ENCODE peak calls at places on chromosomes 13 and 19, in five cellular contexts. A, L, I, R and H are unnamed samples.

GRCh38 chr13:31945202-31945978 is 86.2 kb upstream of the FRY start:
- DNase-seq in A (peak; percentile 81), L (no peak), I (no peak), R (no peak), H (peak; percentile 27)

GRCh38 chr19:16066611-16067104 is 9.6 kb upstream of the TPM4 start:
- DNase-seq in A (peak; percentile 76), L (no peak), I (peak; percentile 72), R (no peak), H (peak; percentile 62)

GRCh38 chr13:22596157-22596863 is 584.5 kb upstream of the SGCG start:
- DNase-seq in A (no peak), L (no peak), I (no peak), R (no peak), H (no peak)

GRCh38 chr19:50556236-50557008 is 11.8 kb downstream of the LRRC4B start:
- DNase-seq in A (peak; percentile 59), L (peak; percentile 98), I (peak; percentile 91), R (peak; percentile 15), H (peak; percentile 96)

GRCh38 chr19:2186071-2186846 is 22.5 kb downstream of the DOT1L start:
- DNase-seq in A (peak; percentile 95), L (no peak), I (no peak), R (no peak), H (no peak)

GRCh38 chr13:72726721-72727416 is 560 bp downstream of the MZT1 start:
- DNase-seq in A (no peak), L (peak; percentile 7), I (peak; percentile 52), R (no peak), H (peak; percentile 77)

GRCh38 chr13:110379905-110380341 is 72.8 kb downstream of the COL4A2 start:
- DNase-seq in A (peak; percentile 89), L (no peak), I (no peak), R (no peak), H (no peak)

GRCh38 chr19:941292-942132 is 15.7 kb downstream of the ARID3A start:
- DNase-seq in A (no peak), L (no peak), I (no peak), R (no peak), H (no peak)

GRCh38 chr13:28579334-28579733 is 79.6 kb upstream of the POMP start:
- DNase-seq in A (no peak), L (no peak), I (no peak), R (no peak), H (no peak)

DNA sequence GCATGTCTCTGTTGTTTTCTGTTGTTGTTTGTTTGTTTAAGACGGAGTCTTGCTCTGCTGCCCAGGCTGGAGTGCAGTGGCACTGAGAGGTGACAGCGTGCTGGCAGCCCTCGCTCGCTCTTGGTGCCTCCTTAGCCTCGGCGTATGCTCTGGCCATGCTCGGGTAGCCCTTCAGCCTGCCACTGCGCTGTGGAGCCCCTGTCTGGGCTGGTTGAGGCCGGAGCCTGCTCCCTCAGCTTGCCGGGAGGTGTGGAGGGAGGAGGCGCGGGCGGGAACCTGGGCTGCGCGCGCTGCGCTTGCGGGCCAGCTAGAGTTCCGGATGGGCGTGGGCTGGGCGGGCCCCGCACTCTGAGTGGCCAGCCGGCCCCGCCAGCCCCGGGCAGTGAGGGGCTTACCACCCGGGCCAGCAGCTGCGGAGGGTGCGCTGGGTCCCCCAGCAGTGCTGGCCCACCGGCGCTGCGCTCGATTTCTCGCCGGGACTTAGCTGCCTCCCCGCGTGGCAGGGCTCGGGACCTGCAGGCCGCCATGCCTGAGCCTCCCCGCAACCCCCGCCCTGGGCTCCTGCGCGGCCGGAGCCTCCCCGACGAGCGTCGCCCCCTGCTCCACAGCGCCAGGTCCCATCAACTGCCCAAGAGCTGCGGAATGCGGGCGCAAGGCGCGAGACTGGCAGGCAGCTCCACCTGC is 6.6 kb upstream of the ZNF329 start:
- DNase-seq in A (no peak), L (no peak), I (no peak), R (no peak), H (no peak)
- TF ChIP-seq RCOR1 in A (no peak), L (no peak), I (no peak), R (no peak), H (no peak)

GRCh38 chr19:47651691-47652090 is 42.8 kb downstream of the BICRA start:
- DNase-seq in A (no peak), L (no peak), I (no peak), R (no peak), H (no peak)

GRCh38 chr19:47646924-47647323 is 38.0 kb downstream of the BICRA start:
- DNase-seq in A (no peak), L (no peak), I (no peak), R (no peak), H (no peak)

GRCh38 chr19:47651132-47651531 is 42.2 kb downstream of the BICRA start:
- DNase-seq in A (no peak), L (no peak), I (no peak), R (no peak), H (no peak)

GRCh38 chr19:47650695-47651094 is 41.8 kb downstream of the BICRA start:
- DNase-seq in A (no peak), L (no peak), I (no peak), R (no peak), H (no peak)

DNA sequence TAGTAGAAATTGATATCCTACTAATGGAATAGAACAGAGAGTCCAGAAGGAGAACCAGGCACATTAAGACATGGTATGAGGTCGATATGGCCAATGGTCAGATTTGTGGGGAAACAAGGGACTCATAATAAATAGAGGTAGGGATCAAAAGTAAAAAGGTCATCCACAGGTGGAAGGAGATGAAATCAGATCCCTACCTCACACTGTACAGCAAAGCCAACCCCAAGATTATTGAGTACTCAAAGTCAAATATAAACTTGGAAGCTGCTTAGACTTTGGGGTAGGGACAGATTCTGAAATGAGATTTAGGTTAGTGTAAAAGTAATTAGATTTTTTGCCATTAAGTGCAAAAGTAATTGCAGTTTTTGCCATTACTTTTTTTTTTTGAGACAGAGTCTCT is 40.7 kb downstream of the BICRA start:
- DNase-seq in A (no peak), L (no peak), I (no peak), R (no peak), H (no peak)
- H3K4me2 ChIP-seq in A (no peak overlapping the region), L (no peak overlapping the region), I (no peak overlapping the region), R (no peak overlapping the region), H (no peak overlapping the region)

GRCh38 chr13:90757127-90757680 is 590.3 kb upstream of the MIR17HG start:
- DNase-seq in A (no peak), L (no peak), I (no peak), R (no peak), H (no peak)
- TF ChIP-seq RCOR1 in A (no peak), L (no peak), I (no peak), R (no peak), H (no peak)

GRCh38 chr13:114141261-114141996 is 9.0 kb upstream of the RASA3 start:
- DNase-seq in A (no peak), L (no peak), I (no peak), R (no peak), H (no peak)

GRCh38 chr13:114144606-114145244 is 12.3 kb upstream of the RASA3 start:
- DNase-seq in A (no peak), L (no peak), I (no peak), R (no peak), H (no peak)

GRCh38 chr13:114142137-114142550 is 9.7 kb upstream of the RASA3 start:
- DNase-seq in A (no peak), L (no peak), I (no peak), R (no peak), H (peak; percentile 25)

GRCh38 chr13:114143806-114144605 is 11.6 kb upstream of the RASA3 start:
- DNase-seq in A (no peak), L (peak; percentile 60), I (peak; percentile 53), R (no peak), H (peak; percentile 61)

DNA sequence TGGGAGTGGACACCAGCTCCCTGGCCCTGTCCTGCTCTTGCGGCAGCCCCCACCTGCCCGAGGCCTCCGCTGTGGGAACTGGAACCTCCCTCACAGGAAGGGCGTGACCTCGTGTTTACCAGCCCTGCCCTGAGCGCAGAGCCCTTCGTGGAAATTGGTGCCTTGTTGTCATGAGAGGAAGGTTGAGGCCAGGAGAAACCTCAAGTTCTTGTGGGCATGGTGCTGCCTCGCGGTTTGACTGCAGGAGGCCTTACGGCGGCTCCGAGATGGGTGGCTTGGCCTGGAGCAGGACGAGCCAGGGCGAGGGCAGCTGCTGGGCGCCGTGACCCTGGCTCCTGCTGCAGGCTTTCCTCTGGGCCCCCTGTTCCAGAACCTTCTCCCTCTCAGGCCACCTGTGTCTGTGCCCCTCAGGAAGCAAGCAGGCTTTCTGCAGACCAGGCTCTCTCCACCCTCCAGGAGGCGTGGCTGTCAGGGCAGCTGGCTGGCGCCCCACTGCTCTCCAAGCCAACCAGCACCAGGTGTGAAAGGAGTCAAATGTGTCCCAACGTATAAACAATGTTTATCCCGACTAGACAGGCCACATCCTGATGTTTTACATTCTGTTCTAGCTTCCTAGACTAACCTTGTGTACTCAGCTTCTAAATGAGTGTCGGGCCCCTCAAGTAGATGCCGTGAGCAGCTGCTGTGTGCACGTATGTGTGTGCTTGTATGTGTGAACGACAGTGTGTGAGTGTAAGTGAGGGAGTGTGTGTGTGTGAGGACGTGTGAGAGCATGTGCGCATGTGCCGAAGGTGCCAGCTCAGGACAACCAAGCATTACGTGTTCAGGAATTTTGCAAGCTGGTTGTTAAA is 10.4 kb upstream of the RASA3 start:
- DNase-seq in A (peak; percentile 65), L (no peak), I (no peak), R (no peak), H (peak; percentile 25)
- H3K4me2 ChIP-seq in A (peak overlapping the region; percentile 13), L (no peak overlapping the region), I (no peak overlapping the region), R (no peak overlapping the region), H (no peak overlapping the region)